ENCODE peak calls at places on chromosomes 16 and 17, in nine cellular contexts. O is AG04450; M is H9; V is EH; H is fibroblast of villous mesenchyme; L is amniotic stem cell; J is head of caudate nucleus; I is stimulated activated CD4-positive, alpha-beta T cell treated with anti-CD3 and anti-CD28 coated beads, TNF-alpha, amount 100 ng/mL, for 4 hours; X is A549. Z is an unnamed sample.

GRCh38 chr17:52885882-52886281 is 727.4 kb upstream of the CA10 start:
- DNase-seq in O (no peak), M (no peak), V (no peak), H (no peak), L (no peak), J (no peak), I (no peak), X (no peak), Z (no peak)

GRCh38 chr16:69741951-69742904 is 12.5 kb downstream of the NOB1 start:
- DNase-seq in O (no peak), M (no peak), V (peak; percentile 70), H (peak; percentile 65), L (no peak), J (no peak), I (no peak), X (no peak), Z (peak; percentile 47)

GRCh38 chr16:59593256-59593655 is 859.1 kb upstream of the GOT2 start:
- DNase-seq in O (peak; percentile 36), M (no peak), V (peak; percentile 93), H (peak; percentile 22), L (peak; percentile 49), J (no peak), I (no peak), X (no peak), Z (no peak)

GRCh38 chr16:88558457-88559442 is 11.5 kb upstream of the ZC3H18 start:
- DNase-seq in O (peak; percentile 38), M (peak; percentile 65), V (peak; percentile 66), H (peak; percentile 64), L (peak; percentile 3), J (peak; percentile 58), I (no peak), X (peak; percentile 69), Z (no peak)

GRCh38 chr17:6914711-6915110 is 81.1 kb upstream of the ALOX12 start:
- DNase-seq in O (no peak), M (no peak), V (peak; percentile 21), H (no peak), L (no peak), J (no peak), I (no peak), X (no peak), Z (no peak)

GRCh38 chr16:66673691-66674090 is 22.9 kb downstream of the CMTM4 start:
- DNase-seq in O (no peak), M (no peak), V (no peak), H (no peak), L (no peak), J (no peak), I (no peak), X (no peak), Z (no peak)

GRCh38 chr16:12341423-12341822 is 364.9 kb downstream of the SNX29 start:
- DNase-seq in O (no peak), M (no peak), V (peak; percentile 84), H (peak; percentile 54), L (no peak), J (no peak), I (no peak), X (no peak), Z (no peak)

GRCh38 chr16:71337631-71338030 is 20.9 kb upstream of the CALB2 start:
- DNase-seq in O (no peak), M (no peak), V (no peak), H (no peak), L (no peak), J (no peak), I (no peak), X (no peak), Z (no peak)

GRCh38 chr16:19674485-19674884 is 43.5 kb downstream of the KNOP1 start:
- DNase-seq in O (no peak), M (no peak), V (no peak), H (no peak), L (no peak), J (no peak), I (no peak), X (no peak), Z (no peak)

GRCh38 chr16:27237229-27238015 is 31.1 kb downstream of the NSMCE1 start:
- DNase-seq in O (no peak), M (no peak), V (peak; percentile 57), H (no peak), L (no peak), J (no peak), I (peak; percentile 58), X (no peak), Z (peak; percentile 58)

GRCh38 chr17:49680314-49680713 is 2.4 kb upstream of the SPOP start:
- DNase-seq in O (no peak), M (no peak), V (no peak), H (no peak), L (no peak), J (no peak), I (no peak), X (no peak), Z (peak; percentile 92)

GRCh38 chr17:81128774-81129173 is 36.5 kb upstream of the PVALEF start:
- DNase-seq in O (no peak), M (no peak), V (no peak), H (no peak), L (no peak), J (peak; percentile 90), I (no peak), X (no peak), Z (no peak)

GRCh38 chr16:3020604-3021448 is 658 bp downstream of the TNFRSF12A start:
- DNase-seq in O (peak; percentile 72), M (peak; percentile 96), V (peak; percentile 91), H (peak; percentile 82), L (peak; percentile 47), J (no peak), I (peak; percentile 34), X (peak; percentile 81), Z (peak; percentile 62)

GRCh38 chr17:35666967-35667552 is 64.4 kb upstream of the RASL10B start:
- DNase-seq in O (no peak), M (no peak), V (peak; percentile 9), H (no peak), L (no peak), J (no peak), I (no peak), X (no peak), Z (no peak)

GRCh38 chr16:54066451-54067056 is 220.0 kb downstream of the IRX3 start:
- DNase-seq in O (no peak), M (no peak), V (peak; percentile 24), H (no peak), L (no peak), J (no peak), I (no peak), X (no peak), Z (no peak)

GRCh38 chr17:81557276-81558114 is 5.3 kb upstream of the FAAP100 start:
- DNase-seq in O (no peak), M (no peak), V (no peak), H (no peak), L (no peak), J (no peak), I (no peak), X (no peak), Z (no peak)

GRCh38 chr17:21689604-21690003 is 2.7 kb upstream of the KCNJ18 start:
- DNase-seq in O (peak; percentile 42), M (no peak), V (peak; percentile 91), H (peak; percentile 89), L (peak; percentile 32), J (no peak), I (no peak), X (peak; percentile 21), Z (no peak)

GRCh38 chr16:10738231-10739077 is 5.2 kb upstream of the NUBP1 start:
- DNase-seq in O (no peak), M (peak; percentile 36), V (peak; percentile 88), H (peak; percentile 90), L (peak; percentile 10), J (no peak), I (no peak), X (peak; percentile 14), Z (peak; percentile 83)

GRCh38 chr17:17742133-17742621 is 60.9 kb downstream of the RAI1 start:
- DNase-seq in O (no peak), M (no peak), V (peak; percentile 62), H (no peak), L (no peak), J (no peak), I (no peak), X (no peak), Z (no peak)

GRCh38 chr17:78817123-78817522 is 23.5 kb downstream of the USP36 start:
- DNase-seq in O (no peak), M (no peak), V (no peak), H (no peak), L (no peak), J (no peak), I (no peak), X (no peak), Z (no peak)

GRCh38 chr16:50671644-50672260 is 9.4 kb downstream of the SNX20 start:
- DNase-seq in O (no peak), M (no peak), V (peak; percentile 25), H (peak; percentile 22), L (no peak), J (no peak), I (no peak), X (no peak), Z (peak; percentile 13)